ENCODE peak calls at places on chromosomes 7 and 10, in nine cellular contexts. W, F, R, V, C, D, I, S and B are unnamed samples. For H3K4me1, the result is how much of the 10 kb centered on the place peaks cover.

GRCh38 chr10:120990831-120991230 is 139.7 kb downstream of the WDR11 start:
- DNase-seq in W (no peak), F (no peak), R (no peak), V (no peak), C (no peak), D (no peak), I (no peak), S (no peak), B (no peak)

GRCh38 chr7:107891619-107892366 is 810 bp downstream of the DLD start:
- DNase-seq in W (no peak), F (no peak), R (no peak), V (no peak), C (peak), D (no peak), I (peak), S (no peak), B (peak)

GRCh38 chr10:23540401-23540800 is 101.5 kb downstream of the OTUD1 start:
- DNase-seq in W (peak), F (no peak), R (no peak), V (no peak), C (no peak), D (no peak), I (no peak), S (no peak), B (peak)

GRCh38 chr10:122363311-122363710 is 11.2 kb upstream of the PLEKHA1 start:
- DNase-seq in W (no peak), F (no peak), R (no peak), V (no peak), C (no peak), D (no peak), I (no peak), S (no peak), B (no peak)

GRCh38 chr10:132335189-132336063 is 3.4 kb downstream of the LRRC27 start:
- DNase-seq in W (no peak), F (no peak), R (no peak), V (no peak), C (no peak), D (no peak), I (no peak), S (peak), B (peak)

GRCh38 chr7:140068033-140068432 is 5.3 kb upstream of the PARP12 start:
- DNase-seq in W (no peak), F (no peak), R (no peak), V (no peak), C (no peak), D (no peak), I (no peak), S (no peak), B (no peak)

GRCh38 chr7:130392456-130392860 is 12.2 kb downstream of the CPA1 start:
- DNase-seq in W (peak), F (no peak), R (no peak), V (no peak), C (peak), D (no peak), I (no peak), S (no peak), B (no peak)

GRCh38 chr7:79176859-79177477 is 276.5 kb downstream of the MAGI2 start:
- DNase-seq in W (peak), F (peak), R (peak), V (peak), C (peak), D (peak), I (peak), S (peak), B (peak)

GRCh38 chr7:106563466-106564150 is 97.3 kb downstream of the CCDC71L start:
- DNase-seq in W (peak), F (no peak), R (no peak), V (no peak), C (peak), D (no peak), I (no peak), S (no peak), B (no peak)

GRCh38 chr7:105454058-105454739 is 65.5 kb upstream of the SRPK2 start:
- DNase-seq in W (no peak), F (no peak), R (peak), V (no peak), C (peak), D (no peak), I (no peak), S (no peak), B (no peak)

GRCh38 chr10:3564599-3564998 is 220.4 kb downstream of the KLF6 start:
- DNase-seq in W (no peak), F (no peak), R (no peak), V (no peak), C (no peak), D (no peak), I (no peak), S (no peak), B (no peak)

GRCh38 chr10:1180836-1181235 is 124.7 kb downstream of the WDR37 start:
- DNase-seq in W (no peak), F (no peak), R (no peak), V (peak), C (no peak), D (no peak), I (no peak), S (peak), B (no peak)

GRCh38 chr7:142793156-142793555 is 22.4 kb downstream of the PRSS2 start:
- DNase-seq in W (no peak), F (no peak), R (peak), V (no peak), C (no peak), D (no peak), I (no peak), S (no peak), B (no peak)

GRCh38 chr7:17530249-17530648 is 231.8 kb downstream of the AHR start:
- DNase-seq in W (peak), F (no peak), R (no peak), V (no peak), C (peak), D (no peak), I (no peak), S (peak), B (no peak)

GRCh38 chr7:143256932-143257331 is 6.3 kb upstream of the GSTK1 start:
- DNase-seq in W (no peak), F (no peak), R (no peak), V (no peak), C (no peak), D (no peak), I (no peak), S (no peak), B (no peak)

GRCh38 chr7:39130304-39130703 is 152.6 kb downstream of the POU6F2 start:
- DNase-seq in W (no peak), F (no peak), R (no peak), V (no peak), C (no peak), D (no peak), I (peak), S (no peak), B (no peak)

GRCh38 chr10:70850097-70850496 is 34.3 kb downstream of the SGPL1 start:
- DNase-seq in W (no peak), F (no peak), R (no peak), V (no peak), C (no peak), D (no peak), I (no peak), S (no peak), B (no peak)

GRCh38 chr10:60430836-60431597 is 41.3 kb upstream of the ANK3 start:
- DNase-seq in W (no peak), F (no peak), R (peak), V (no peak), C (no peak), D (no peak), I (no peak), S (no peak), B (no peak)

GRCh38 chr10:19847321-19847720 is 31.1 kb downstream of the PLXDC2 start:
- DNase-seq in W (peak), F (no peak), R (no peak), V (no peak), C (peak), D (no peak), I (no peak), S (peak), B (no peak)

GRCh38 chr10:79082631-79083581 is 14.1 kb downstream of the ZMIZ1 start:
- DNase-seq in W (no peak), F (no peak), R (peak), V (no peak), C (no peak), D (no peak), I (no peak), S (no peak), B (no peak)
- H3K4me2 ChIP-seq in W (peak), F (peak), R (no peak), V (no peak), C (peak), D (peak), I (no peak), S (no peak), B (peak)

GRCh38 chr10:73779018-73779417 is 2.8 kb upstream of the CHCHD1 start:
- DNase-seq in W (no peak), F (no peak), R (no peak), V (no peak), C (no peak), D (no peak), I (no peak), S (no peak), B (no peak)
- H3K4me1 ChIP-seq in W (under half), F (under half), R (under half), V (under half), C (under half), D (under half), I (under half), S (under half), B (under half)

GRCh38 chr7:77309714-77310220 is 106.4 kb downstream of the GSAP start:
- DNase-seq in W (no peak), F (no peak), R (peak), V (no peak), C (no peak), D (no peak), I (no peak), S (no peak), B (no peak)
- TF ChIP-seq EZH2phosphoT487 in W (no peak), F (no peak), R (no peak), V (no peak), C (no peak), D (no peak), I (no peak), S (no peak), B (no peak)

DNA sequence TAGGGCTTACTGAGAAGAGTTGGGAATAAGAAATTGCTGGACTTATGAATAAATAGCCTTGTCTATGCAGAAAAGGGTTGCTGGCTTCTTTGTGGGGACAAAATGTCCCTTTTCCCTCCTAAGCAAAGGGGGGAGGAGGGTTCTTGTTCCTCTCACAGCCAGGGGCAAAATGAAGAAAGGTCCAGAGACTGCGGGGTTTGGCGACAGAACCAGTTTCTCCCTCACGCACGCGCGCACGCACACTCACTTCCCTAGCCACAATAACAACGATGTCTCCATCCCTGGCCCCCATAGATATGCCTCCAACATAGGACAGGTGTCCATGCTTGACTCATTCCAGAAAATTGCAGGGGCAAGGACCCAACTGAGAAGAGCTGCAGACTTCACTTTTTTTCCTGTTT is 3.3 kb downstream of the ZMIZ1 start:
- DNase-seq in W (no peak), F (no peak), R (peak), V (no peak), C (no peak), D (no peak), I (no peak), S (peak), B (no peak)
- H3K4me2 ChIP-seq in W (peak), F (peak), R (peak), V (peak), C (peak), D (peak), I (no peak), S (peak), B (no peak)